ENCODE peak calls at places on chromosome 1, in seven cellular contexts. One of them, this sample, is unnamed.

GRCh38 chr1:154941332-154941995 is 4.9 kb upstream of the PMVK start:
- DNase-seq in spleen: peak; percentile 86
- DNase-seq in lower lobe of right lung: no peak
- DNase-seq in thoracic aorta: no peak
- DNase-seq in right atrium auricular region: no peak
- DNase-seq in mucosa of descending colon: no peak
- DNase-seq in cardiac muscle cell: peak; percentile 69
- DNase-seq in this sample: no peak

GRCh38 chr1:247857069-247857985 is at the start of gene TRIM58:
- DNase-seq in spleen: peak; percentile 80
- DNase-seq in lower lobe of right lung: peak; percentile 51
- DNase-seq in thoracic aorta: no peak
- DNase-seq in right atrium auricular region: peak; percentile 73
- DNase-seq in mucosa of descending colon: peak; percentile 47
- DNase-seq in cardiac muscle cell: peak; percentile 81
- DNase-seq in this sample: no peak

GRCh38 chr1:59604191-59604590 is 210.6 kb upstream of the HOOK1 start:
- DNase-seq in spleen: no peak
- DNase-seq in lower lobe of right lung: no peak
- DNase-seq in thoracic aorta: no peak
- DNase-seq in right atrium auricular region: no peak
- DNase-seq in mucosa of descending colon: no peak
- DNase-seq in cardiac muscle cell: no peak
- DNase-seq in this sample: no peak

GRCh38 chr1:159005676-159006075 is 4.0 kb upstream of the IFI16 start:
- DNase-seq in spleen: peak; percentile 81
- DNase-seq in lower lobe of right lung: no peak
- DNase-seq in thoracic aorta: no peak
- DNase-seq in right atrium auricular region: no peak
- DNase-seq in mucosa of descending colon: no peak
- DNase-seq in cardiac muscle cell: peak; percentile 2
- DNase-seq in this sample: no peak

GRCh38 chr1:86258106-86258505 is 101.5 kb upstream of the COL24A1 start:
- DNase-seq in spleen: no peak
- DNase-seq in lower lobe of right lung: no peak
- DNase-seq in thoracic aorta: no peak
- DNase-seq in right atrium auricular region: no peak
- DNase-seq in mucosa of descending colon: no peak
- DNase-seq in cardiac muscle cell: no peak
- DNase-seq in this sample: no peak

GRCh38 chr1:175514309-175515001 is 228.9 kb downstream of the TNR start:
- DNase-seq in spleen: no peak
- DNase-seq in lower lobe of right lung: no peak
- DNase-seq in thoracic aorta: no peak
- DNase-seq in right atrium auricular region: no peak
- DNase-seq in mucosa of descending colon: no peak
- DNase-seq in cardiac muscle cell: no peak
- DNase-seq in this sample: no peak

GRCh38 chr1:44033041-44033575 is 1.8 kb upstream of the SLC6A9 start:
- DNase-seq in spleen: no peak
- DNase-seq in lower lobe of right lung: no peak
- DNase-seq in thoracic aorta: no peak
- DNase-seq in right atrium auricular region: no peak
- DNase-seq in mucosa of descending colon: no peak
- DNase-seq in cardiac muscle cell: no peak
- DNase-seq in this sample: no peak

GRCh38 chr1:201062511-201063189 is 39.1 kb upstream of the KIF21B start:
- DNase-seq in spleen: no peak
- DNase-seq in lower lobe of right lung: no peak
- DNase-seq in thoracic aorta: no peak
- DNase-seq in right atrium auricular region: no peak
- DNase-seq in mucosa of descending colon: no peak
- DNase-seq in cardiac muscle cell: no peak
- DNase-seq in this sample: no peak

GRCh38 chr1:229107972-229108371 is 162.9 kb upstream of the RAB4A start:
- DNase-seq in spleen: no peak
- DNase-seq in lower lobe of right lung: no peak
- DNase-seq in thoracic aorta: no peak
- DNase-seq in right atrium auricular region: no peak
- DNase-seq in mucosa of descending colon: no peak
- DNase-seq in cardiac muscle cell: no peak
- DNase-seq in this sample: no peak

GRCh38 chr1:9437931-9438330 is 101.3 kb upstream of the SLC25A33 start:
- DNase-seq in spleen: no peak
- DNase-seq in lower lobe of right lung: no peak
- DNase-seq in thoracic aorta: peak; percentile 65
- DNase-seq in right atrium auricular region: peak; percentile 85
- DNase-seq in mucosa of descending colon: peak; percentile 42
- DNase-seq in cardiac muscle cell: no peak
- DNase-seq in this sample: no peak

GRCh38 chr1:154937051-154937987 is 800 bp upstream of the PMVK start:
- DNase-seq in spleen: peak; percentile 96
- DNase-seq in lower lobe of right lung: peak; percentile 93
- DNase-seq in thoracic aorta: peak; percentile 81
- DNase-seq in right atrium auricular region: peak; percentile 92
- DNase-seq in mucosa of descending colon: peak; percentile 91
- DNase-seq in cardiac muscle cell: peak; percentile 92
- DNase-seq in this sample: peak; percentile 92

GRCh38 chr1:160080381-160081100 is 797 bp upstream of the KCNJ9 start:
- DNase-seq in spleen: peak; percentile 36
- DNase-seq in lower lobe of right lung: no peak
- DNase-seq in thoracic aorta: no peak
- DNase-seq in right atrium auricular region: no peak
- DNase-seq in mucosa of descending colon: no peak
- DNase-seq in cardiac muscle cell: no peak
- DNase-seq in this sample: no peak

GRCh38 chr1:160077496-160077895 is 3.8 kb upstream of the KCNJ9 start:
- DNase-seq in spleen: peak; percentile 27
- DNase-seq in lower lobe of right lung: no peak
- DNase-seq in thoracic aorta: no peak
- DNase-seq in right atrium auricular region: no peak
- DNase-seq in mucosa of descending colon: no peak
- DNase-seq in cardiac muscle cell: no peak
- DNase-seq in this sample: no peak

GRCh38 chr1:160081261-160081936 is at the start of gene KCNJ9:
- DNase-seq in spleen: peak; percentile 46
- DNase-seq in lower lobe of right lung: no peak
- DNase-seq in thoracic aorta: no peak
- DNase-seq in right atrium auricular region: no peak
- DNase-seq in mucosa of descending colon: no peak
- DNase-seq in cardiac muscle cell: no peak
- DNase-seq in this sample: no peak

GRCh38 chr1:160078392-160079195 is 2.7 kb upstream of the KCNJ9 start:
- DNase-seq in spleen: peak; percentile 77
- DNase-seq in lower lobe of right lung: no peak
- DNase-seq in thoracic aorta: no peak
- DNase-seq in right atrium auricular region: no peak
- DNase-seq in mucosa of descending colon: peak; percentile 70
- DNase-seq in cardiac muscle cell: peak; percentile 54
- DNase-seq in this sample: no peak

DNA sequence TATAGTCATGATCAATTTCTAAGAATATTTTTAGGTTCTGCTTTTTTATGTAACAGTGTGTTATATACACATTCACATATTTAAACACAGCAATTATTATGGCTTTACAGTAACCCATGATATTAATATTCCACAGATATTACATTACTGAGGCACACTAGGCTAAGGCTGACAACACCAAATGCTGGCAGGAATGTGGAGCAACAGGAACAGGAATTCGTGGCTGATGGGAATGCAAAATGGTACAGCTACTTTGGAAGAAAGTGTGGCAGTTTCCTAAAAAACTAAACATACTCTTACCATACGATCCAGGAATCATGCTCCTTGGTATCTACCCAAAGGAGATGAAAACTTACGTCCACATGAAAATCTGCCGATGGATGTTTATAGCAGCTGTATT is 1.9 kb upstream of the KCNJ9 start:
- DNase-seq in spleen: no peak
- DNase-seq in lower lobe of right lung: no peak
- DNase-seq in thoracic aorta: no peak
- DNase-seq in right atrium auricular region: no peak
- DNase-seq in mucosa of descending colon: no peak
- DNase-seq in cardiac muscle cell: no peak
- DNase-seq in this sample: no peak
- TF ChIP-seq CTCF in spleen: no peak
- TF ChIP-seq CTCF in lower lobe of right lung: no peak
- TF ChIP-seq CTCF in thoracic aorta: no peak
- TF ChIP-seq CTCF in right atrium auricular region: no peak
- TF ChIP-seq CTCF in mucosa of descending colon: no peak
- TF ChIP-seq CTCF in cardiac muscle cell: no peak
- TF ChIP-seq CTCF in this sample: no peak

GRCh38 chr1:19481826-19482398 is 3.4 kb downstream of the CAPZB start:
- DNase-seq in spleen: no peak
- DNase-seq in lower lobe of right lung: no peak
- DNase-seq in thoracic aorta: no peak
- DNase-seq in right atrium auricular region: no peak
- DNase-seq in mucosa of descending colon: no peak
- DNase-seq in cardiac muscle cell: no peak
- DNase-seq in this sample: no peak
- H3K4me3 ChIP-seq in spleen: no peak overlapping the region
- H3K4me3 ChIP-seq in lower lobe of right lung: no peak overlapping the region
- H3K4me3 ChIP-seq in thoracic aorta: no peak overlapping the region
- H3K4me3 ChIP-seq in right atrium auricular region: no peak overlapping the region
- H3K4me3 ChIP-seq in mucosa of descending colon: no peak overlapping the region
- H3K4me3 ChIP-seq in cardiac muscle cell: no peak overlapping the region
- H3K4me3 ChIP-seq in this sample: no peak overlapping the region

GRCh38 chr1:114757455-114758250 is at the start of gene CSDE1:
- DNase-seq in spleen: peak; percentile 99
- DNase-seq in lower lobe of right lung: peak; percentile 98
- DNase-seq in thoracic aorta: peak; percentile 92
- DNase-seq in right atrium auricular region: peak; percentile 97
- DNase-seq in mucosa of descending colon: peak; percentile 99
- DNase-seq in cardiac muscle cell: peak; percentile 99
- DNase-seq in this sample: peak; percentile 97
- TF ChIP-seq CTCF in spleen: peak; percentile 39
- TF ChIP-seq CTCF in lower lobe of right lung: peak; percentile 41
- TF ChIP-seq CTCF in thoracic aorta: peak; percentile 24
- TF ChIP-seq CTCF in right atrium auricular region: peak; percentile 18
- TF ChIP-seq CTCF in mucosa of descending colon: no peak
- TF ChIP-seq CTCF in cardiac muscle cell: peak; percentile 58
- TF ChIP-seq CTCF in this sample: peak; percentile 23

GRCh38 chr1:209155556-209155955 is 428.0 kb upstream of the CAMK1G start:
- DNase-seq in spleen: no peak
- DNase-seq in lower lobe of right lung: no peak
- DNase-seq in thoracic aorta: no peak
- DNase-seq in right atrium auricular region: no peak
- DNase-seq in mucosa of descending colon: no peak
- DNase-seq in cardiac muscle cell: peak; percentile 11
- DNase-seq in this sample: no peak
- H3K4me3 ChIP-seq in spleen: peak overlapping the region; percentile 24
- H3K4me3 ChIP-seq in lower lobe of right lung: no peak overlapping the region
- H3K4me3 ChIP-seq in thoracic aorta: no peak overlapping the region
- H3K4me3 ChIP-seq in right atrium auricular region: no peak overlapping the region
- H3K4me3 ChIP-seq in mucosa of descending colon: no peak overlapping the region
- H3K4me3 ChIP-seq in cardiac muscle cell: no peak overlapping the region
- H3K4me3 ChIP-seq in this sample: no peak overlapping the region

GRCh38 chr1:7962011-7962335 is 462 bp downstream of the PARK7 start:
- DNase-seq in spleen: no peak
- DNase-seq in lower lobe of right lung: no peak
- DNase-seq in thoracic aorta: no peak
- DNase-seq in right atrium auricular region: no peak
- DNase-seq in mucosa of descending colon: no peak
- DNase-seq in cardiac muscle cell: no peak
- DNase-seq in this sample: no peak

GRCh38 chr1:7962636-7963377 is 1.3 kb downstream of the PARK7 start:
- DNase-seq in spleen: no peak
- DNase-seq in lower lobe of right lung: no peak
- DNase-seq in thoracic aorta: no peak
- DNase-seq in right atrium auricular region: no peak
- DNase-seq in mucosa of descending colon: no peak
- DNase-seq in cardiac muscle cell: no peak
- DNase-seq in this sample: no peak

GRCh38 chr1:7960165-7960564 is 1.3 kb upstream of the PARK7 start:
- DNase-seq in spleen: no peak
- DNase-seq in lower lobe of right lung: no peak
- DNase-seq in thoracic aorta: no peak
- DNase-seq in right atrium auricular region: no peak
- DNase-seq in mucosa of descending colon: no peak
- DNase-seq in cardiac muscle cell: no peak
- DNase-seq in this sample: no peak

GRCh38 chr1:7960867-7961198 is 678 bp upstream of the PARK7 start:
- DNase-seq in spleen: no peak
- DNase-seq in lower lobe of right lung: no peak
- DNase-seq in thoracic aorta: no peak
- DNase-seq in right atrium auricular region: no peak
- DNase-seq in mucosa of descending colon: no peak
- DNase-seq in cardiac muscle cell: no peak
- DNase-seq in this sample: no peak

DNA sequence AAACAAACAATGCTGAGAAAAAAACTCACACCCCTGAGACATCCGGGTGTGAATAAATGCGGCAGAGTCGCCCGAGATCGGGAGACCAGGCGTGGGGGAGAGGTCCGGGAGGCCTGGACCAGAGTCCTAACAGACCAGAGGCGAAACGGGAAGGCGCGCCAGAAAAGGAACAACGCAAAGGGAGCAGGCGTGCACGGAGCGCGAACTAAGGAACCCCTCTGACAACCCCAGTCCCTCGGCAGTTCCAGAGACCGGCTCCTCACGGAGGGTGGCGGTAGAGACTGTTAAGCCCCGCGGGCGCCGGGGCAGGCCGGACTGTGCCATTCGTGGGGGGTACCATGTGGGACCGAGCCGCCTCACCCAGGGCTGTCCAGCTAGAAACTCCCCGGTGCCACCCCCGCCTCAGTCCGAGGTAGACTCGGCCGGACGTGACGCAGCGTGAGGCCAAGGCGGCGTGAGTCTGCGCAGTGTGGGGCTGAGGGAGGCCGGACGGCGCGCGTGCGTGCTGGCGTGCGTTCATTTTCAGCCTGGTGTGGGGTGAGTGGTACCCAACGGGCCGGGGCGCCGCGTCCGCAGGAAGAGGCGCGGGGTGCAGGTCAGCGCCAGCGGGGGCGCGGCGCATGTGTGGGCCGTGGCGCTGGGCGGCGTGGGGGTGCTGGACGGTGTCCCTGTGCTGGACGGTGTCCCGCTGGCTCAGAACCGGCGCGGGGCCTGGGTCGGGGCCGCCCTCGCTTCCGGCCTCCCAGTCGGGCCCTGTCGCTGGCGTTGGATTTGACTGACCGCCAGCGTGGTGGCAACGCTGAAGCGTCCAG is at the start of gene PARK7:
- DNase-seq in spleen: peak; percentile 100
- DNase-seq in lower lobe of right lung: peak; percentile 100
- DNase-seq in thoracic aorta: peak; percentile 99
- DNase-seq in right atrium auricular region: peak; percentile 99
- DNase-seq in mucosa of descending colon: peak; percentile 99
- DNase-seq in cardiac muscle cell: peak; percentile 99
- DNase-seq in this sample: peak; percentile 97
- TF ChIP-seq CTCF in spleen: peak; percentile 57
- TF ChIP-seq CTCF in lower lobe of right lung: peak; percentile 59
- TF ChIP-seq CTCF in thoracic aorta: peak; percentile 52
- TF ChIP-seq CTCF in right atrium auricular region: no peak
- TF ChIP-seq CTCF in mucosa of descending colon: no peak
- TF ChIP-seq CTCF in cardiac muscle cell: peak; percentile 47
- TF ChIP-seq CTCF in this sample: peak; percentile 37

GRCh38 chr1:1132928-1133750 is 17.2 kb upstream of the C1orf159 start:
- DNase-seq in spleen: no peak
- DNase-seq in lower lobe of right lung: no peak
- DNase-seq in thoracic aorta: no peak
- DNase-seq in right atrium auricular region: no peak
- DNase-seq in mucosa of descending colon: peak; percentile 88
- DNase-seq in cardiac muscle cell: no peak
- DNase-seq in this sample: no peak
- H3K4me3 ChIP-seq in spleen: no peak overlapping the region
- H3K4me3 ChIP-seq in lower lobe of right lung: no peak overlapping the region
- H3K4me3 ChIP-seq in thoracic aorta: no peak overlapping the region
- H3K4me3 ChIP-seq in right atrium auricular region: no peak overlapping the region
- H3K4me3 ChIP-seq in mucosa of descending colon: no peak overlapping the region
- H3K4me3 ChIP-seq in cardiac muscle cell: no peak overlapping the region
- H3K4me3 ChIP-seq in this sample: no peak overlapping the region